ENCODE peak calls at places on chromosomes 1 and 21, in seven cellular contexts. Y is naive thymus-derived CD4-positive, alpha-beta T cell; L is body of pancreas; G is heart right ventricle; M is psoas muscle; J is left lung; D is heart left ventricle. Q is an unnamed sample. For H3K36me3, the result is how much of the 10 kb centered on the place peaks cover.

GRCh38 chr1:56676571-56677035 is 31.5 kb downstream of the PRKAA2 start:
- DNase-seq in Y (no peak), L (no peak), G (no peak), M (no peak), J (no peak), D (no peak), Q (peak)

GRCh38 chr21:39710866-39711265 is 34.1 kb upstream of the IGSF5 start:
- DNase-seq in Y (no peak), L (no peak), G (no peak), M (no peak), J (no peak), D (no peak), Q (no peak)

GRCh38 chr21:46065215-46065992 is 32.5 kb upstream of the COL6A2 start:
- DNase-seq in Y (no peak), L (peak), G (peak), M (peak), J (peak), D (peak), Q (peak)

GRCh38 chr1:192559115-192560006 is 16.2 kb upstream of the RGS1 start:
- DNase-seq in Y (no peak), L (no peak), G (no peak), M (no peak), J (no peak), D (no peak), Q (peak)

GRCh38 chr21:41706678-41707077 is 60.2 kb downstream of the RIPK4 start:
- DNase-seq in Y (no peak), L (peak), G (no peak), M (no peak), J (no peak), D (no peak), Q (no peak)

GRCh38 chr1:23376890-23377811 is 7.5 kb upstream of the ZNF436 start:
- DNase-seq in Y (no peak), L (peak), G (no peak), M (peak), J (no peak), D (no peak), Q (peak)

GRCh38 chr1:112465122-112465521 is 43.6 kb upstream of the WNT2B start:
- DNase-seq in Y (no peak), L (no peak), G (no peak), M (no peak), J (no peak), D (no peak), Q (peak)

GRCh38 chr1:231951399-231951798 is 324.8 kb downstream of the DISC1 start:
- DNase-seq in Y (no peak), L (no peak), G (no peak), M (no peak), J (no peak), D (no peak), Q (peak)

GRCh38 chr1:56526571-56527174 is 52.7 kb downstream of the PLPP3 start:
- DNase-seq in Y (no peak), L (no peak), G (no peak), M (no peak), J (no peak), D (no peak), Q (no peak)

GRCh38 chr1:43997979-43998378 is 6.6 kb downstream of the CCDC24 start:
- DNase-seq in Y (no peak), L (no peak), G (no peak), M (no peak), J (peak), D (no peak), Q (no peak)

GRCh38 chr1:156796340-156797097 is 20.1 kb downstream of the SH2D2A start:
- DNase-seq in Y (no peak), L (no peak), G (no peak), M (no peak), J (no peak), D (no peak), Q (no peak)

GRCh38 chr1:2611034-2611501 is 21.7 kb downstream of the MMEL1 start:
- DNase-seq in Y (peak), L (no peak), G (peak), M (peak), J (peak), D (peak), Q (no peak)

DNA sequence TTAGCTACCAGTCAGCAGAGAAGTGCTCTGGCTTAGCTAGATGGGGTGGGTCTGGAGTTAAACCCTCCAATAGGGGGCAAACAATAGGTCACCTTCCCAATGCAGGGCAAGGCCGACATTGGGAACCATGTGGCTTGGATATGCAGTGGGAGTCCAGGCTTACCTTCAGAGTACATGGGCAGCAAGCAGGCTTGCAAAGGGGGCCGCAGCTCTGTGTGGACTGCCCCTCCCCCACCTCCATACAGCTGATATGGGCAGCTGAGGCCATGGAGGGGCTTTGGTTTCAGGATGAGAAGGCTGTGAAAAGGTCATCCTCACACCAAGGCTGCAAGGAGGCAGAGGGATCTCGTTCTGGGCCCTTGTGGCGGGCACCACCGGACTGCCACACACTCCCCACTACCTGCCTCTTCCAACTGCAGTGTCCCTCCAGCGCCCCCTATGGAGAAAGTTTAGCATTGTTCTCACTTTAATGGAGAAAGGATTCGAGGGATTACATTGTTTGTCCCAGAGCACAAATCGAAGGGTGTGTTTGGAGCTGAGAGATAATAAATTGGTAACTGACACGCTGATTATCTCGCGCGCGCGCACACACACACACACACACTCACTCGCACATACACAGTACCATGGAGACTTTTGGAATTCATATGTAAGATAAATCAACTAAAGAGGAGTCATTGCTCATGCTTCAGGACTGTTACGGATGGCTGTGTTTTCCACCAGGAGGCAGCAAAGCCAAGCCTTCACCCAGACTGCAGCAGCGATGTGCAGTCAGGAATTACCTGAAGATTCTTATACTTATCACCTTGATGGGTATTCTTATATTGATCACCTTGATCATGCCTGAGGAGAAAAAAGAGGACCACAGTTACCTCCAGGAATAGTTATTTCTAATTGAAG is 7.0 kb upstream of the SMCP start:
- DNase-seq in Y (no peak), L (peak), G (no peak), M (no peak), J (no peak), D (no peak), Q (no peak)
- H3K4me3 ChIP-seq in Y (no peak), L (no peak), G (no peak), M (no peak), J (no peak), D (no peak), Q (no peak)

DNA sequence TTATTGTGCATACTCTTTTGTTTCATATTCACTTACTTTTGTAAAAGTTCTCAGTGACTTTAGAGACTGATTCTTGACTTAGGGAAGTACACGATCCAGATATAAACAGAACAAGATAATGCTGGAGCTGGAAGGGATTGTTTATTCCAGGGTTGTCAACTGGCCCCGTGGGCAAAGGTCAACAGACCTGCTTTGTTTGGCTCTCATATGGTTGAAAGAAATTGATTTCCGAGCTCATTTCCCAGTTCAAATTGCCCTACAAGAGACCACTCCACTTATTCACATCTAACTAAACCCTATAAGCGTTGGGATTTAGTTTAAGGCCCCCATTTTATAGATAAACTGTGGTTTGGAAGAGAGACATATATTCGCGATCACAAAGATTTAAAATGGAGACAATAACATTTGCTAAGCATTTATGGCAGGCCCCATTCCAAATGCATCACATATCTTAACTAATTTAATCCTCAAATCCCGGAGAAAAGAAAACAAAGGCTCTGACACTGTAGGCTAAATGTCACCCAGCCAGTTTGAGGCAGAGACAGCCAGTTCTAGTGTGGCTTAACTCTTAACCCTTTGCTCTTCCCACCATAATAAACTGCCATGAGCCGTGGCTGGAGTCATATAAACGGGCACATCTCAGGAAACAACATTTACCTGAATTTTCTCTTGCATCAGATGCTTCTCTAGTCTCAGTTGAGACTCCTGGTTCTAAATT is 20.6 kb downstream of the REG4 start:
- DNase-seq in Y (no peak), L (no peak), G (no peak), M (no peak), J (no peak), D (no peak), Q (no peak)
- H3K27ac ChIP-seq in Y (no peak), L (peak), G (no peak), M (no peak), J (no peak), D (no peak), Q (no peak)

GRCh38 chr1:54721719-54722118 is 6.1 kb downstream of the TTC4 start:
- DNase-seq in Y (no peak), L (no peak), G (no peak), M (no peak), J (no peak), D (no peak), Q (no peak)
- H3K36me3 ChIP-seq in Y (under half), L (under half), G (half or more), M (under half), J (under half), D (under half), Q (half or more)

DNA sequence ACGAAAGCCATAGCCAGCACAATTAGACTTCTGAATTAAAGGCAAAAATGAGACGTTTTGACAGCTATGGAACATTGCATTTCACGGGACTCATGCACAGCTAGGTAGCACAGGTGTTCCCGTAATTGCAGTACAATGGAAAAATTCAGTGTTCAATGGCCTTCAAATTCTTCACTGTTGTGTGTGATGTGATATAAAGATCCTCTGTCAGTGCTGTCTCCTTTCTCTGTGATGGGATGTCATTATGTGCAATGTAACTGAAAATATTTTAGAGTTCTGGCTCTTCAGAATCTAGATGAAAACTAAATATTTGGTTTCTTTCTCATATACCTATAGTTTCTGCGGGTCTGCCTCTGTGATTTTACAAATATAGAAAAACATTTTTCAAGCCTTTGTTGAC is 1599.7 kb downstream of the MRPL39 start:
- DNase-seq in Y (no peak), L (no peak), G (no peak), M (no peak), J (no peak), D (no peak), Q (no peak)
- H3K4me3 ChIP-seq in Y (no peak), L (no peak), G (no peak), M (no peak), J (no peak), D (no peak), Q (no peak)

GRCh38 chr1:90987860-90988259 is 34.0 kb downstream of the ZNF644 start:
- DNase-seq in Y (no peak), L (no peak), G (no peak), M (no peak), J (no peak), D (no peak), Q (no peak)
- H3K27ac ChIP-seq in Y (no peak), L (no peak), G (no peak), M (no peak), J (no peak), D (no peak), Q (no peak)

GRCh38 chr1:223771814-223772770 is 59.8 kb downstream of the CAPN2 start:
- DNase-seq in Y (no peak), L (peak), G (peak), M (no peak), J (no peak), D (no peak), Q (peak)
- H3K36me3 ChIP-seq in Y (under half), L (under half), G (half or more), M (under half), J (under half), D (under half), Q (half or more)

GRCh38 chr1:236508593-236509027 is 15.2 kb upstream of the LGALS8 start:
- DNase-seq in Y (no peak), L (no peak), G (no peak), M (no peak), J (no peak), D (no peak), Q (no peak)

GRCh38 chr1:236509647-236510401 is 14.0 kb upstream of the LGALS8 start:
- DNase-seq in Y (no peak), L (no peak), G (no peak), M (no peak), J (no peak), D (no peak), Q (no peak)

GRCh38 chr1:236512019-236512418 is 11.8 kb upstream of the LGALS8 start:
- DNase-seq in Y (no peak), L (no peak), G (no peak), M (no peak), J (no peak), D (no peak), Q (no peak)

GRCh38 chr1:236507022-236507700 is 16.6 kb upstream of the LGALS8 start:
- DNase-seq in Y (no peak), L (peak), G (no peak), M (no peak), J (no peak), D (no peak), Q (peak)

GRCh38 chr1:236509203-236509602 is 14.6 kb upstream of the LGALS8 start:
- DNase-seq in Y (no peak), L (no peak), G (no peak), M (no peak), J (no peak), D (no peak), Q (no peak)
- H3K4me3 ChIP-seq in Y (no peak), L (no peak), G (no peak), M (no peak), J (no peak), D (no peak), Q (no peak)

GRCh38 chr1:27144349-27144748 is 10.6 kb downstream of the SLC9A1 start:
- DNase-seq in Y (no peak), L (no peak), G (no peak), M (no peak), J (no peak), D (no peak), Q (no peak)
- H3K27ac ChIP-seq in Y (no peak), L (no peak), G (peak), M (peak), J (no peak), D (peak), Q (no peak)

GRCh38 chr1:117101334-117101733 is 20.2 kb downstream of the TRIM45 start:
- DNase-seq in Y (no peak), L (no peak), G (no peak), M (no peak), J (no peak), D (no peak), Q (no peak)
- H3K36me3 ChIP-seq in Y (under half), L (under half), G (under half), M (under half), J (under half), D (under half), Q (under half)